ENCODE peak calls at places on chromosomes 16 and 17, in ten cellular contexts. One of them, this sample, is unnamed.

GRCh38 chr17:63497708-63498483 is 21.0 kb downstream of the ACE start:
- DNase-seq in brain microvascular endothelial cell: no peak
- DNase-seq in body of pancreas: no peak
- DNase-seq in ascending aorta: no peak
- DNase-seq in DND-41: peak; percentile 38
- DNase-seq in thyroid gland: peak; percentile 23
- DNase-seq in AG04450: no peak
- DNase-seq in testis: no peak
- DNase-seq in PC-3: peak; percentile 23
- DNase-seq in prostate gland: no peak
- DNase-seq in this sample: no peak

GRCh38 chr17:74862108-74862901 is 2.6 kb upstream of the GRIN2C start:
- DNase-seq in brain microvascular endothelial cell: peak; percentile 20
- DNase-seq in AG04450: no peak
- DNase-seq in PC-3: peak; percentile 36
- DNase-seq in ascending aorta: no peak
- DNase-seq in body of pancreas: peak; percentile 69
- DNase-seq in testis: peak; percentile 53
- DNase-seq in DND-41: peak; percentile 69
- DNase-seq in thyroid gland: peak; percentile 77
- DNase-seq in prostate gland: no peak
- DNase-seq in this sample: peak; percentile 87

GRCh38 chr17:77319211-77320031 is 178.7 kb downstream of the SEC14L1 start:
- DNase-seq in DND-41: peak; percentile 50
- DNase-seq in AG04450: no peak
- DNase-seq in body of pancreas: peak; percentile 76
- DNase-seq in prostate gland: peak; percentile 95
- DNase-seq in ascending aorta: peak; percentile 75
- DNase-seq in thyroid gland: peak; percentile 87
- DNase-seq in PC-3: peak; percentile 93
- DNase-seq in testis: peak; percentile 75
- DNase-seq in brain microvascular endothelial cell: peak; percentile 79
- DNase-seq in this sample: peak; percentile 92

GRCh38 chr16:78353610-78354009 is 254.2 kb downstream of the WWOX start:
- DNase-seq in body of pancreas: peak; percentile 15
- DNase-seq in thyroid gland: no peak
- DNase-seq in AG04450: no peak
- DNase-seq in DND-41: no peak
- DNase-seq in prostate gland: peak; percentile 6
- DNase-seq in testis: no peak
- DNase-seq in ascending aorta: no peak
- DNase-seq in brain microvascular endothelial cell: no peak
- DNase-seq in PC-3: peak; percentile 7
- DNase-seq in this sample: no peak

GRCh38 chr17:39018267-39019134 is 51.3 kb upstream of the FBXO47 start:
- DNase-seq in AG04450: no peak
- DNase-seq in thyroid gland: no peak
- DNase-seq in body of pancreas: no peak
- DNase-seq in brain microvascular endothelial cell: no peak
- DNase-seq in ascending aorta: no peak
- DNase-seq in prostate gland: no peak
- DNase-seq in PC-3: no peak
- DNase-seq in DND-41: no peak
- DNase-seq in testis: no peak
- DNase-seq in this sample: no peak

GRCh38 chr16:6846452-6846851 is 486.2 kb upstream of the RBFOX1 start:
- DNase-seq in AG04450: no peak
- DNase-seq in brain microvascular endothelial cell: no peak
- DNase-seq in body of pancreas: no peak
- DNase-seq in DND-41: no peak
- DNase-seq in ascending aorta: no peak
- DNase-seq in prostate gland: no peak
- DNase-seq in PC-3: no peak
- DNase-seq in testis: no peak
- DNase-seq in thyroid gland: no peak
- DNase-seq in this sample: no peak

GRCh38 chr17:2929881-2930533 is 133.4 kb downstream of the OR1D5 start:
- DNase-seq in thyroid gland: peak; percentile 15
- DNase-seq in AG04450: no peak
- DNase-seq in testis: peak; percentile 57
- DNase-seq in PC-3: peak; percentile 57
- DNase-seq in body of pancreas: peak; percentile 65
- DNase-seq in ascending aorta: no peak
- DNase-seq in brain microvascular endothelial cell: peak; percentile 35
- DNase-seq in DND-41: peak; percentile 24
- DNase-seq in prostate gland: no peak
- DNase-seq in this sample: no peak

GRCh38 chr16:14240216-14240843 is 169.2 kb downstream of the MRTFB start:
- DNase-seq in AG04450: no peak
- DNase-seq in prostate gland: no peak
- DNase-seq in thyroid gland: no peak
- DNase-seq in PC-3: no peak
- DNase-seq in testis: peak; percentile 45
- DNase-seq in ascending aorta: no peak
- DNase-seq in body of pancreas: no peak
- DNase-seq in DND-41: no peak
- DNase-seq in brain microvascular endothelial cell: no peak
- DNase-seq in this sample: no peak

GRCh38 chr16:49010396-49010795 is 271.2 kb downstream of the CBLN1 start:
- DNase-seq in DND-41: no peak
- DNase-seq in testis: no peak
- DNase-seq in AG04450: no peak
- DNase-seq in prostate gland: no peak
- DNase-seq in body of pancreas: no peak
- DNase-seq in thyroid gland: no peak
- DNase-seq in brain microvascular endothelial cell: no peak
- DNase-seq in ascending aorta: no peak
- DNase-seq in PC-3: no peak
- DNase-seq in this sample: no peak

GRCh38 chr17:56752263-56752662 is 81.5 kb downstream of the C17orf67 start:
- DNase-seq in testis: no peak
- DNase-seq in body of pancreas: no peak
- DNase-seq in PC-3: no peak
- DNase-seq in prostate gland: no peak
- DNase-seq in thyroid gland: no peak
- DNase-seq in brain microvascular endothelial cell: no peak
- DNase-seq in ascending aorta: no peak
- DNase-seq in DND-41: no peak
- DNase-seq in AG04450: no peak
- DNase-seq in this sample: no peak

GRCh38 chr16:28311413-28311812 is 19.1 kb downstream of the SBK1 start:
- DNase-seq in thyroid gland: no peak
- DNase-seq in ascending aorta: no peak
- DNase-seq in DND-41: no peak
- DNase-seq in prostate gland: no peak
- DNase-seq in brain microvascular endothelial cell: no peak
- DNase-seq in body of pancreas: no peak
- DNase-seq in testis: no peak
- DNase-seq in PC-3: no peak
- DNase-seq in AG04450: no peak
- DNase-seq in this sample: no peak

GRCh38 chr17:12815642-12816141 is 26.4 kb downstream of the ARHGAP44 start:
- DNase-seq in DND-41: no peak
- DNase-seq in prostate gland: no peak
- DNase-seq in PC-3: no peak
- DNase-seq in AG04450: no peak
- DNase-seq in body of pancreas: no peak
- DNase-seq in testis: no peak
- DNase-seq in brain microvascular endothelial cell: no peak
- DNase-seq in thyroid gland: no peak
- DNase-seq in ascending aorta: no peak
- DNase-seq in this sample: no peak

GRCh38 chr17:37481001-37481665 is 8.6 kb upstream of the DUSP14 start:
- DNase-seq in prostate gland: no peak
- DNase-seq in body of pancreas: no peak
- DNase-seq in testis: no peak
- DNase-seq in brain microvascular endothelial cell: no peak
- DNase-seq in thyroid gland: peak; percentile 16
- DNase-seq in AG04450: no peak
- DNase-seq in DND-41: no peak
- DNase-seq in PC-3: no peak
- DNase-seq in ascending aorta: no peak
- DNase-seq in this sample: no peak

DNA sequence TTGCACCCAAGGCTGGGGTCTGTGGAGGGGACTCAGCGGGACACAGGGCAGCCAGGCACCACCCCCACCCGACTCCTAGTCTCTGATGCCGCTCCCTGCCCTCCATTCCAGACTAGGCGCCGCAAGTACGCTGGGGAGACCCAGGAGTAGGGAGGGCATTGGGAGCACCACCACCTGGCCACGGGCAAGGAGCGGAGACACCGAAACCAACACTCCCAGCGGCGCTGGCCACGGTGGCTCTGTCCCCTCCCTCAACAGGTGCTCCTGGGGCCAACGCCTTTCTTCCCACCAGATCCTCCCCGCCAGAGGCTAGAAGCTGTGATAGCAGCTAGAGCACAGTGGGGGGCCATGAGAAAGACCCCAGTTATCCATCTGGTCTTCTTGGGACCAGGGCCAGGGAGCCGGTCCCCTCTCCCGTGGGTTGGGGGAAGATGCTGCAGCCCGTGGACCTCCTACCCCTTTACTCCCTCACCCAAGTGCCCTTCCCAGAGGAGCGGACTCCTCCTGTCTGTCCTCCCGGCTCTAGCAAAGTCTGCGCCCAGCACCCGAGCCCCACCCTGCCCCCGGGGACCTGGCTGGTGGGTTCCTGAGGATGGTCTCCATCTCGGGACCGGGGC is 453 bp upstream of the SYNGR3 start:
- DNase-seq in thyroid gland: no peak
- DNase-seq in DND-41: no peak
- DNase-seq in brain microvascular endothelial cell: no peak
- DNase-seq in testis: no peak
- DNase-seq in body of pancreas: no peak
- DNase-seq in ascending aorta: no peak
- DNase-seq in AG04450: no peak
- DNase-seq in prostate gland: no peak
- DNase-seq in PC-3: no peak
- DNase-seq in this sample: no peak
- H3K27ac ChIP-seq in thyroid gland: no peak overlapping the region
- H3K27ac ChIP-seq in DND-41: no peak overlapping the region
- H3K27ac ChIP-seq in brain microvascular endothelial cell: no peak overlapping the region
- H3K27ac ChIP-seq in testis: no peak overlapping the region
- H3K27ac ChIP-seq in body of pancreas: no peak overlapping the region
- H3K27ac ChIP-seq in ascending aorta: no peak overlapping the region
- H3K27ac ChIP-seq in AG04450: no peak overlapping the region
- H3K27ac ChIP-seq in prostate gland: no peak overlapping the region
- H3K27ac ChIP-seq in PC-3: no peak overlapping the region
- H3K27ac ChIP-seq in this sample: no peak overlapping the region

GRCh38 chr16:15952265-15952711 is 2.9 kb downstream of the ABCC1 start:
- DNase-seq in brain microvascular endothelial cell: no peak
- DNase-seq in AG04450: no peak
- DNase-seq in ascending aorta: no peak
- DNase-seq in testis: no peak
- DNase-seq in body of pancreas: no peak
- DNase-seq in DND-41: no peak
- DNase-seq in PC-3: no peak
- DNase-seq in prostate gland: no peak
- DNase-seq in thyroid gland: no peak
- DNase-seq in this sample: no peak
- H3K4me3 ChIP-seq in brain microvascular endothelial cell: no peak overlapping the region
- H3K4me3 ChIP-seq in AG04450: peak overlapping the region; percentile 97
- H3K4me3 ChIP-seq in ascending aorta: peak overlapping the region; percentile 7
- H3K4me3 ChIP-seq in testis: no peak overlapping the region
- H3K4me3 ChIP-seq in body of pancreas: no peak overlapping the region
- H3K4me3 ChIP-seq in DND-41: no peak overlapping the region
- H3K4me3 ChIP-seq in PC-3: no peak overlapping the region
- H3K4me3 ChIP-seq in prostate gland: no peak overlapping the region
- H3K4me3 ChIP-seq in thyroid gland: no peak overlapping the region
- H3K4me3 ChIP-seq in this sample: no peak overlapping the region

DNA sequence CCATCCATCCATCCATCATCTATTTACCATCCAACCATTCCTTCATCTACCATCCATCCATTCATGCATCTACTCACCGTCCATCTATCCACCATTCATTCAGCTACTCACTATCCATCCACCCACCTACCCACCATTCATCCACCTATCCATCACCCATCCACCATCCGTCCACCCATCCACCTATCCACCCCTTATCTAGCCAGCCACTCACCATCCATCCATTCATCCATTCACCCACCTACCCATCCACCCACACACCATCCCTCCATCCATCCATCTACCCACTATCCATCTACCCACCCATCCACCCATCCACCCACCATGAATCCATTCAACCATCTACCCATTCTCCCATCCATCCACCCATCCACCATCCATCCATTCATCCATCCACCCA is 26.6 kb downstream of the BCO1 start:
- DNase-seq in PC-3: no peak
- DNase-seq in thyroid gland: no peak
- DNase-seq in brain microvascular endothelial cell: no peak
- DNase-seq in AG04450: no peak
- DNase-seq in body of pancreas: no peak
- DNase-seq in prostate gland: no peak
- DNase-seq in ascending aorta: no peak
- DNase-seq in testis: no peak
- DNase-seq in DND-41: no peak
- DNase-seq in this sample: no peak
- H3K27ac ChIP-seq in PC-3: no peak overlapping the region
- H3K27ac ChIP-seq in thyroid gland: no peak overlapping the region
- H3K27ac ChIP-seq in brain microvascular endothelial cell: no peak overlapping the region
- H3K27ac ChIP-seq in AG04450: no peak overlapping the region
- H3K27ac ChIP-seq in body of pancreas: no peak overlapping the region
- H3K27ac ChIP-seq in prostate gland: no peak overlapping the region
- H3K27ac ChIP-seq in ascending aorta: no peak overlapping the region
- H3K27ac ChIP-seq in testis: no peak overlapping the region
- H3K27ac ChIP-seq in DND-41: no peak overlapping the region
- H3K27ac ChIP-seq in this sample: no peak overlapping the region

DNA sequence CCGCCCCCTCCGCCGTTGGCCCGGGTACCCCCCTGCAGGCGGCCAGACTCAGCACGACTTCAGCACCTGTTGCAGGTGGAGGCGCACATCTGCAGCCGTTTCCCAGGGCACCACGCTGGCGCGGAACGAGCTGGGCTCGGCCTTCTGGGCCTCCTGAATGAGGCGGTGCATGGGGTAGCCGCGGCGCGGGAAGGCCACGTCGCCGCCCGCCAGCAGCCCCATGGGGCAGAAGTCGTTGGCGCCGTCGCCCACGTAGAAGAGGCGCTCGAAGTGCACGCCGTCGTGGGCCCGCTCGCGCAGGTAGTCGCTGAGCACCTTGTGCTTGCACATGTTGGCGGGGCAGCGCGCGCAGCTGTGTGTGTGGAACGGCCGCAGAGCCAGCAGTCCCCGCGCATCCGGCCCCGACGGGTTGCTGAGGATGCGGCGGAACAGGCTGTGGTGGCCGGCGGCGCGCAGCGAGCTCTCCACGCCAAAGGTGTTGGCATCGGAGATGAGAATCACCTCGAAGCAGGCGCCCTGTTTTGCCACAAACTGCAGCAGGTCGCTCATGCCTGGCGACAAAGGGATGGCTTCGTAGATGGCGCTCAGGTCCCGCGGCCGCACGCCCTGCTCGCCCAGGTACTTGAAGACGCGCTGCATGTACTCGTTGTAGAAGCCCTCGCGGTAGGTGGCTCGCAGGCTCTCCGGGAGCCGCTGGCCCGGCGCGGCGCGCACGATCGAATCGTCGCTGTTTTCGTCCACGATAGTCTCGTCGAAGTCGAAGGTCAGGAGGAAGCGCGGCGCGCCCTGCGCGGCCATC is 6.2 kb downstream of the PHOSPHO1 start:
- DNase-seq in body of pancreas: no peak
- DNase-seq in thyroid gland: peak; percentile 55
- DNase-seq in PC-3: no peak
- DNase-seq in testis: peak; percentile 29
- DNase-seq in ascending aorta: no peak
- DNase-seq in DND-41: no peak
- DNase-seq in brain microvascular endothelial cell: no peak
- DNase-seq in prostate gland: peak; percentile 10
- DNase-seq in AG04450: no peak
- DNase-seq in this sample: peak; percentile 90
- H3K4me3 ChIP-seq in body of pancreas: no peak overlapping the region
- H3K4me3 ChIP-seq in thyroid gland: no peak overlapping the region
- H3K4me3 ChIP-seq in PC-3: peak overlapping the region; percentile 36
- H3K4me3 ChIP-seq in testis: peak overlapping the region; percentile 26
- H3K4me3 ChIP-seq in ascending aorta: peak overlapping the region; percentile 30
- H3K4me3 ChIP-seq in DND-41: no peak overlapping the region
- H3K4me3 ChIP-seq in brain microvascular endothelial cell: peak overlapping the region; percentile 12
- H3K4me3 ChIP-seq in prostate gland: no peak overlapping the region
- H3K4me3 ChIP-seq in AG04450: no peak overlapping the region
- H3K4me3 ChIP-seq in this sample: no peak overlapping the region